ENCODE peak calls at places on chromosome 1, in four cellular contexts. O is DND-41, E is cardiac muscle cell, I is transverse colon. J is an unnamed sample.
A peak's percentile ranks its signal among the peaks of the same experiment; 100 is the strongest.

GRCh38 chr1:244730153-244730933 is 77.4 kb downstream of the DESI2 start:
- DNase-seq in O (no peak), E (peak; percentile 73), I (peak; percentile 49), J (peak; percentile 9)

GRCh38 chr1:225877570-225877969 is 4.6 kb downstream of the TMEM63A start:
- DNase-seq in O (peak; percentile 38), E (peak; percentile 47), I (peak; percentile 67), J (no peak)

GRCh38 chr1:204366759-204367158 is 7.0 kb upstream of the PLEKHA6 start:
- DNase-seq in O (peak; percentile 11), E (no peak), I (no peak), J (no peak)

GRCh38 chr1:110450928-110451327 is at the start of gene PROK1:
- DNase-seq in O (no peak), E (no peak), I (no peak), J (no peak)

GRCh38 chr1:16163882-16164820 is 8.3 kb upstream of the EPHA2 start:
- DNase-seq in O (no peak), E (peak; percentile 90), I (no peak), J (no peak)

GRCh38 chr1:245055752-245056151 is 99.0 kb upstream of the KIF26B start:
- DNase-seq in O (no peak), E (no peak), I (no peak), J (no peak)

GRCh38 chr1:48789903-48790302 is 13.2 kb upstream of the BEND5 start:
- DNase-seq in O (no peak), E (no peak), I (no peak), J (no peak)

GRCh38 chr1:55640708-55641473 is 425.7 kb upstream of the USP24 start:
- DNase-seq in O (no peak), E (peak; percentile 81), I (peak; percentile 54), J (no peak)

GRCh38 chr1:65470766-65471165 is 50.3 kb downstream of the LEPR start:
- DNase-seq in O (no peak), E (peak; percentile 38), I (no peak), J (no peak)

GRCh38 chr1:183276386-183276785 is 90.3 kb downstream of the LAMC2 start:
- DNase-seq in O (no peak), E (no peak), I (no peak), J (no peak)

GRCh38 chr1:94739521-94740061 is 80.6 kb upstream of the SLC44A3 start:
- DNase-seq in O (no peak), E (peak; percentile 92), I (no peak), J (no peak)

GRCh38 chr1:156691665-156692408 is 13.5 kb downstream of the CRABP2 start:
- DNase-seq in O (no peak), E (no peak), I (no peak), J (no peak)

GRCh38 chr1:3955196-3955772 is 55.2 kb upstream of the C1orf174 start:
- DNase-seq in O (no peak), E (no peak), I (peak; percentile 57), J (no peak)

GRCh38 chr1:3963554-3963953 is 63.5 kb upstream of the C1orf174 start:
- DNase-seq in O (no peak), E (no peak), I (no peak), J (no peak)

GRCh38 chr1:3956527-3957170 is 56.6 kb upstream of the C1orf174 start:
- DNase-seq in O (no peak), E (no peak), I (no peak), J (no peak)

GRCh38 chr1:3954391-3955160 is 54.5 kb upstream of the C1orf174 start:
- DNase-seq in O (no peak), E (no peak), I (no peak), J (no peak)

GRCh38 chr1:3959361-3959760 is 59.3 kb upstream of the C1orf174 start:
- DNase-seq in O (no peak), E (no peak), I (no peak), J (no peak)
- H3K9me3 ChIP-seq in O (no peaks in the 10 kb centered on the region), E (no peaks in the 10 kb centered on the region), I (no peaks in the 10 kb centered on the region), J (no peaks in the 10 kb centered on the region)

GRCh38 chr1:169484107-169484506 is 1.6 kb downstream of the SLC19A2 start:
- DNase-seq in O (no peak), E (no peak), I (no peak), J (no peak)
- H3K4me3 ChIP-seq in O (peak overlapping the region; percentile 57), E (peak overlapping the region; percentile 73), I (peak overlapping the region; percentile 87), J (no peak overlapping the region)

GRCh38 chr1:202074985-202075773 is 47.5 kb upstream of the GPR37L1 start:
- DNase-seq in O (no peak), E (no peak), I (no peak), J (no peak)
- H3K27ac ChIP-seq in O (no peak overlapping the region), E (peak overlapping the region; percentile 92), I (peak overlapping the region; percentile 91), J (peak overlapping the region; percentile 64)

DNA sequence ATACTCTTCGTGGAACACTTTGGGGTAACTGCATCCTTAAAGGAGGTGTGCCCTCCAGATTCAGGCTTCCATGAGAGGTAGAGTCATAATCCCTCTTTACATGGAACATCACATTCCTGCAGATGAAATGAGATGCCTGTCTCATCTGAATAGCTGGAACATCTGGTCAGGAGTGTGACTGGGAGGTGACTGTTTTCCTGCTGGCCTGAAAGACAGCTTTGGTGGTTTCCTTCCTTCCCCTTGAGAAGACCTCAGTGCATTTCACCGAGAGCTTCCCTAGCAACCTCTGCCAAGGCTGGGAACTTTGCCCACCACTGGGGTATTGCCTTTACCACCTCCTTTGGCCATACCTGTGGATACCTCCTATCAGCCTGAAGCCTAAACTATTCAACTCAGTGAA is 46.7 kb upstream of the GUCA2A start:
- DNase-seq in O (no peak), E (no peak), I (no peak), J (no peak)
- H3K9me3 ChIP-seq in O (no peaks in the 10 kb centered on the region), E (no peaks in the 10 kb centered on the region), I (no peaks in the 10 kb centered on the region), J (no peaks in the 10 kb centered on the region)

DNA sequence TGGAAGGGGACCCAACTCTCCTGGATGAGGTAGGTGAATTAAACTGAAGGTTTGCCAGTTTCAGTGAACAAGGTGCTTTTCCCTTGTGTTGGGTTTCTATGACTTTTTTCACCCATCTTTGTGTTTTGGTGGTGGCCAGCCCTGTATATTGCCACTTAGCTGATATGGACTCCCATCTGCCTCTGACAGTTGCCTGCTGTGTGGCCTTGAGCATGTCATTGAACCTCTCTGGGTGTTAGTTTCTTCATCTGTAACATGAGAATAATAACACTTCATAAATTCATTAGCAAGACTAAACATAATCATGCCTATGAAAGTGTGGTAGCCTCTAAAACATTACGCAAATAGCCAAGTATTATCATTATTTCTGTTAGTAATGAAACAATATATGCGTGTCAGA is 141.7 kb downstream of the PBX1 start:
- DNase-seq in O (no peak), E (no peak), I (no peak), J (no peak)
- H3K4me3 ChIP-seq in O (no peak overlapping the region), E (no peak overlapping the region), I (no peak overlapping the region), J (no peak overlapping the region)

DNA sequence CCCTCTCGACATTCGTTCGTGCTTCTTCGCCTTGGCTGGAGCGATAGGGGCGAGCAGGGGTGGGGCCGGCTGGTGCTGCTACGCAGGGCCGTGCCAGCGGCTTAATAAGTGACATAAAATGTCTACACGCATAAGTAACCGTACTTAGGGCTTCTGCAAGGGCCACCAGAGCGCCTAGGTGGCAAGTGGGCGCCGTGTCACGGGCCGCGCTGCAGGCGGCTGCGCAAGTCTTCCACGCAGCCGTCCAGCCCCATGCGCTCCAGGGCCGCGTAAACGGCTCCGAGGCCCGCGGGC is 4.8 kb downstream of the TNFRSF25 start:
- DNase-seq in O (no peak), E (peak; percentile 37), I (no peak), J (no peak)
- H3K27ac ChIP-seq in O (peak overlapping the region; percentile 69), E (no peak overlapping the region), I (no peak overlapping the region), J (peak overlapping the region; percentile 84)

GRCh38 chr1:220255204-220255603 is 17.0 kb downstream of the RAB3GAP2 start:
- DNase-seq in O (no peak), E (no peak), I (no peak), J (no peak)

GRCh38 chr1:220249522-220249921 is 22.7 kb downstream of the RAB3GAP2 start:
- DNase-seq in O (no peak), E (no peak), I (no peak), J (no peak)

GRCh38 chr1:220251272-220251671 is 21.0 kb downstream of the RAB3GAP2 start:
- DNase-seq in O (no peak), E (no peak), I (no peak), J (no peak)
- H3K9me3 ChIP-seq in O (peaks cover 37% of the 10 kb centered on the region), E (no peaks in the 10 kb centered on the region), I (peaks cover 10% of the 10 kb centered on the region), J (peaks cover 16% of the 10 kb centered on the region)

GRCh38 chr1:2104621-2105427 is 54.6 kb downstream of the PRKCZ start:
- DNase-seq in O (no peak), E (no peak), I (no peak), J (no peak)
- H3K4me3 ChIP-seq in O (no peak overlapping the region), E (no peak overlapping the region), I (no peak overlapping the region), J (no peak overlapping the region)